ENCODE peak calls at places on chromosomes 11 and 22, in six cellular contexts. R, J, H, E, Q and T are unnamed samples.

GRCh38 chr22:49967333-49968241 is 7.0 kb downstream of the PIM3 start:
- DNase-seq in R (peak; percentile 27), J (no peak), H (peak; percentile 90), E (peak; percentile 75), Q (peak; percentile 54), T (no peak)

GRCh38 chr11:12150831-12151382 is 40.5 kb downstream of the MICAL2 start:
- DNase-seq in R (no peak), J (no peak), H (no peak), E (no peak), Q (no peak), T (no peak)

GRCh38 chr11:130278745-130279144 is 36.0 kb downstream of the ZBTB44 start:
- DNase-seq in R (no peak), J (no peak), H (no peak), E (no peak), Q (no peak), T (no peak)

GRCh38 chr11:120863359-120863758 is 160.5 kb upstream of the TBCEL start:
- DNase-seq in R (no peak), J (no peak), H (no peak), E (no peak), Q (no peak), T (no peak)

GRCh38 chr22:37260939-37261338 is 16.9 kb upstream of the RAC2 start:
- DNase-seq in R (no peak), J (peak; percentile 45), H (peak; percentile 61), E (peak; percentile 55), Q (peak; percentile 75), T (peak; percentile 35)

GRCh38 chr11:79482800-79483199 is 42.0 kb upstream of the TENM4 start:
- DNase-seq in R (peak; percentile 26), J (no peak), H (no peak), E (no peak), Q (no peak), T (no peak)

GRCh38 chr11:34523053-34523452 is 9.5 kb upstream of the ELF5 start:
- DNase-seq in R (no peak), J (no peak), H (no peak), E (no peak), Q (no peak), T (no peak)

GRCh38 chr11:46693597-46694012 is 6.8 kb downstream of the ARHGAP1 start:
- DNase-seq in R (no peak), J (no peak), H (peak; percentile 35), E (no peak), Q (no peak), T (no peak)

GRCh38 chr11:64059339-64060176 is 23.8 kb downstream of the FLRT1 start:
- DNase-seq in R (no peak), J (no peak), H (no peak), E (no peak), Q (no peak), T (no peak)

GRCh38 chr11:64058494-64058893 is 22.8 kb downstream of the FLRT1 start:
- DNase-seq in R (no peak), J (no peak), H (no peak), E (no peak), Q (no peak), T (peak; percentile 68)

GRCh38 chr11:64062185-64063039 is 26.7 kb downstream of the FLRT1 start:
- DNase-seq in R (no peak), J (no peak), H (no peak), E (no peak), Q (no peak), T (no peak)

GRCh38 chr11:64060263-64060860 is 24.6 kb downstream of the FLRT1 start:
- DNase-seq in R (no peak), J (no peak), H (no peak), E (no peak), Q (no peak), T (no peak)

GRCh38 chr11:64060861-64061444 is 25.2 kb downstream of the FLRT1 start:
- DNase-seq in R (peak; percentile 90), J (no peak), H (peak; percentile 49), E (no peak), Q (peak; percentile 41), T (peak; percentile 78)
- TF ChIP-seq POLR2A in R (no peak), J (no peak), H (no peak), E (no peak), Q (no peak), T (peak; percentile 67)

GRCh38 chr11:8281266-8281665 is 17.6 kb upstream of the LMO1 start:
- DNase-seq in R (no peak), J (no peak), H (no peak), E (peak; percentile 2), Q (peak; percentile 3), T (no peak)
- TF ChIP-seq POLR2A in R (no peak), J (no peak), H (no peak), E (no peak), Q (no peak), T (no peak)

DNA sequence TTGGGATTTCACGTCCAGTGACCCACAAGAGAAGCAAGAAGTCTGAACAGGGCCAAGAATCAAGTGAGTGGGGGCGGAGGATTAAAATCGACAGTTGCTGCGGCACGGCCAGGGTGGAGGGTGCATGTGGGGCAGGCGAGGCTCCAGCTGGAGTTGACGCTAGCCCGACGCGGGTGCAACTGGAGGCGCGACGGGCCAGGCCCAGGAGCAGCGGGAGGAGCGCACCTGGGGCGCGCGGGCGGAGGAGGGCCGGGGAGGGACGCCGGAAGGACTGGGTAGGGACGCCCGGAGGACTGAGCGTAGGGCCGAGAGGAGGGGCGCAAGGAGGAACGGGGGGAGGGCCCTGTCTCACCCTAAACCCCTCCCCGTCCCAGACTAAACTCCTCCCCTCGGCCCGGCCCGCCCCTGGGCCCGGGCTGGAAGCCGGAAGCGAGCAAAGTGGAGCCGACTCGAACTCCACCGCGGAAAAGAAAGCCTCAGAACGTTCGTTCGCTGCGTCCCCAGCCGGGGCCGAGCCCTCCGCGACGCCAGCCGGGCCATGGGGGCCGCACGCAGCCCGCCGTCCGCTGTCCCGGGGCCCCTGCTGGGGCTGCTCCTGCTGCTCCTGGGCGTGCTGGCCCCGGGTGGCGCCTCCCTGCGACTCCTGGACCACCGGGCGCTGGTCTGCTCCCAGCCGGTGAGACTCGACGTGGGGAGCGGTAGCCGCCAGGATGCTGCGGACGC is at the start of gene IL17RA:
- DNase-seq in R (peak; percentile 80), J (peak; percentile 66), H (peak; percentile 95), E (peak; percentile 94), Q (peak; percentile 91), T (peak; percentile 82)
- TF ChIP-seq POLR2A in R (peak; percentile 82), J (peak; percentile 73), H (peak; percentile 72), E (peak; percentile 67), Q (peak; percentile 76), T (peak; percentile 46)

GRCh38 chr11:125887373-125888324 is at the start of gene HYLS1:
- DNase-seq in R (peak; percentile 90), J (peak; percentile 92), H (peak; percentile 96), E (peak; percentile 91), Q (peak; percentile 90), T (peak; percentile 55)
- TF ChIP-seq POLR2A in R (peak; percentile 75), J (peak; percentile 74), H (peak; percentile 97), E (peak; percentile 42), Q (peak; percentile 74), T (peak; percentile 60)

GRCh38 chr11:88341852-88342251 is 4.3 kb upstream of the CTSC start:
- DNase-seq in R (no peak), J (no peak), H (no peak), E (no peak), Q (no peak), T (no peak)

GRCh38 chr11:88335284-88335683 is 2.3 kb downstream of the CTSC start:
- DNase-seq in R (no peak), J (no peak), H (no peak), E (no peak), Q (no peak), T (no peak)

GRCh38 chr11:88340366-88340930 is 2.9 kb upstream of the CTSC start:
- DNase-seq in R (no peak), J (no peak), H (no peak), E (no peak), Q (no peak), T (no peak)

GRCh38 chr11:88338223-88338661 is 706 bp upstream of the CTSC start:
- DNase-seq in R (no peak), J (no peak), H (peak; percentile 64), E (peak; percentile 43), Q (peak; percentile 56), T (peak; percentile 12)

GRCh38 chr11:88337342-88338222 is at the start of gene CTSC:
- DNase-seq in R (peak; percentile 76), J (peak; percentile 53), H (peak; percentile 96), E (peak; percentile 93), Q (peak; percentile 97), T (peak; percentile 56)
- TF ChIP-seq POLR2A in R (peak; percentile 99), J (peak; percentile 93), H (peak; percentile 72), E (peak; percentile 76), Q (peak; percentile 60), T (peak; percentile 66)

DNA sequence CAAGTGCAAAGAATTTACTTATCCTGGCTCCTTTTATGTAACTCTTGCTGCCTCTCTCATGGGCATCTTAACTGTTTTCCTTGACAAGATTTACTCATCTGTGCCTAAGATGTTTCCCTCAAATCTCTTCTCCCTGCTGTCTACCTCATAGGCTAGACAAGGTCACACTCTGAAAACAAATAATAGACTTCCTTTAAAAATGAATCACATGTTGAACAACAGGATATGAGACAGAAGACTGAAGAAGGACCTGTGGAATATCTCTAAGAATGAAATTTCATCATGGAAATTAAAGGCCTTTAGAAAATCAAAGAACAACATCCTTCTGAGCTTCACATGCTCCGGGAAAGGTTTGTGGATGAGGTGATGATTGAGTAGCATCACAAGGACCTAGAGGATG is 6.0 kb upstream of the SCGB2A2 start:
- DNase-seq in R (no peak), J (no peak), H (no peak), E (no peak), Q (no peak), T (no peak)
- TF ChIP-seq POLR2A in R (no peak), J (no peak), H (no peak), E (no peak), Q (no peak), T (no peak)